ENCODE peak calls at places on chromosomes 5 and 9, in six cellular contexts. I, V, P, B, C and Q are unnamed samples.

GRCh38 chr5:138716456-138716924 is 36.7 kb upstream of the CTNNA1 start:
- DNase-seq in I (no peak), V (peak), B (no peak), P (peak), C (no peak), Q (no peak)

GRCh38 chr5:89028579-89029272 is 145.7 kb upstream of the MEF2C start:
- DNase-seq in I (no peak), V (no peak), C (no peak), P (no peak), B (no peak), Q (no peak)

GRCh38 chr5:10277773-10278630 is 27.9 kb downstream of the CCT5 start:
- DNase-seq in P (no peak), B (no peak), C (no peak), I (no peak), V (no peak), Q (no peak)

GRCh38 chr5:1503301-1504243 is 20.2 kb downstream of the LPCAT1 start:
- DNase-seq in I (no peak), V (no peak), P (no peak), B (no peak), C (no peak), Q (peak)

GRCh38 chr5:65382582-65382981 is 99.1 kb downstream of the ADAMTS6 start:
- DNase-seq in P (no peak), V (no peak), I (no peak), C (no peak), B (no peak), Q (no peak)

GRCh38 chr9:18861599-18862546 is 171.1 kb downstream of the SAXO1 start:
- DNase-seq in P (no peak), B (no peak), V (no peak), I (no peak), C (no peak), Q (no peak)

GRCh38 chr5:95823241-95823737 is 763 bp upstream of the GLRX start:
- DNase-seq in V (no peak), P (no peak), B (peak), C (no peak), I (no peak), Q (no peak)

GRCh38 chr9:134210908-134211810 is 46.8 kb upstream of the RNU6ATAC start:
- DNase-seq in P (no peak), B (no peak), V (no peak), C (no peak), I (no peak), Q (no peak)

GRCh38 chr9:13266172-13266571 is 13.3 kb downstream of the MPDZ start:
- DNase-seq in C (no peak), V (no peak), B (no peak), P (no peak), I (no peak), Q (no peak)

GRCh38 chr5:16664368-16664767 is 47.6 kb upstream of the RETREG1 start:
- DNase-seq in P (no peak), V (no peak), B (no peak), C (no peak), I (no peak), Q (no peak)

GRCh38 chr5:100901851-100902341 is 1.2 kb downstream of the ST8SIA4 start:
- DNase-seq in C (peak), V (peak), I (peak), B (peak), P (peak), Q (peak)

GRCh38 chr9:69877852-69878507 is 57.4 kb downstream of the CFAP95 start:
- DNase-seq in I (no peak), C (no peak), V (peak), B (peak), P (no peak), Q (no peak)

GRCh38 chr9:110777843-110778215 is 109.2 kb downstream of the MUSK start:
- DNase-seq in V (no peak), P (no peak), C (no peak), I (no peak), B (no peak), Q (no peak)

GRCh38 chr9:121620777-121621437 is 30.5 kb upstream of the DAB2IP start:
- DNase-seq in C (no peak), B (peak), V (peak), I (no peak), P (peak), Q (peak)

GRCh38 chr5:9924614-9925013 is 294.5 kb upstream of the TAS2R1 start:
- DNase-seq in B (no peak), P (no peak), V (peak), C (no peak), I (no peak), Q (peak)

GRCh38 chr5:91840412-91840811 is 457.3 kb upstream of the ARRDC3 start:
- DNase-seq in V (no peak), P (no peak), C (no peak), B (no peak), I (no peak), Q (no peak)

GRCh38 chr9:121886759-121887485 is 206.2 kb downstream of the TTLL11 start:
- DNase-seq in P (no peak), C (no peak), I (no peak), V (no peak), B (no peak), Q (no peak)

GRCh38 chr5:87705876-87706275 is 293.1 kb upstream of the CCNH start:
- DNase-seq in I (no peak), V (no peak), B (no peak), C (no peak), P (no peak), Q (no peak)

GRCh38 chr5:72559866-72560766 is 52.9 kb upstream of the ZNF366 start:
- DNase-seq in I (no peak), C (no peak), V (no peak), B (no peak), P (no peak), Q (no peak)

GRCh38 chr9:134628354-134628736 is 13.3 kb upstream of the COL5A1 start:
- DNase-seq in P (no peak), C (no peak), B (no peak), I (no peak), V (no peak), Q (no peak)

GRCh38 chr5:5738797-5739489 is 316.5 kb downstream of the ICE1 start:
- DNase-seq in B (no peak), P (no peak), I (no peak), V (no peak), C (no peak), Q (no peak)